ENCODE peak calls at places on chromosomes 1 and 21, in five cellular contexts. L is NCI-H510A, R is iris pigment epithelial cell, E is Caki2, K is iPS-NIHi11. V is an unnamed sample.

GRCh38 chr21:23725576-23725975 is 1881.7 kb downstream of the MRPL39 start:
- DNase-seq in L (no peak), R (no peak), E (no peak), K (no peak), V (no peak)

GRCh38 chr1:190667914-190668313 is 190.2 kb upstream of the BRINP3 start:
- DNase-seq in L (no peak), R (no peak), E (no peak), K (no peak), V (no peak)

GRCh38 chr1:224430511-224431113 is 4.0 kb downstream of the WDR26 start:
- DNase-seq in L (no peak), R (peak), E (peak), K (no peak), V (no peak)

GRCh38 chr1:242189591-242189990 is 190.7 kb upstream of the MAP1LC3C start:
- DNase-seq in L (no peak), R (no peak), E (no peak), K (peak), V (no peak)

GRCh38 chr1:201719812-201720521 is 109.0 kb upstream of the IPO9 start:
- DNase-seq in L (no peak), R (peak), E (no peak), K (no peak), V (peak)

GRCh38 chr1:2210786-2211185 is 16.2 kb upstream of the FAAP20 start:
- DNase-seq in L (no peak), R (no peak), E (no peak), K (no peak), V (no peak)

GRCh38 chr1:117077267-117077666 is 17.1 kb downstream of the TTF2 start:
- DNase-seq in L (no peak), R (peak), E (peak), K (no peak), V (no peak)

GRCh38 chr1:216688127-216688657 is 35.0 kb downstream of the ESRRG start:
- DNase-seq in L (no peak), R (no peak), E (no peak), K (no peak), V (no peak)

GRCh38 chr1:23691499-23692307 is at the start of gene RPL11:
- DNase-seq in L (peak), R (peak), E (peak), K (peak), V (peak)

GRCh38 chr1:54849219-54850081 is 37.5 kb downstream of the DHCR24 start:
- DNase-seq in L (no peak), R (no peak), E (no peak), K (no peak), V (no peak)

GRCh38 chr1:24928631-24929090 is 1.4 kb downstream of the RUNX3 start:
- DNase-seq in L (no peak), R (no peak), E (no peak), K (no peak), V (peak)

GRCh38 chr1:30300669-30301068 is 422.7 kb downstream of the MATN1 start:
- DNase-seq in L (no peak), R (no peak), E (no peak), K (no peak), V (no peak)

GRCh38 chr1:245016700-245017099 is 138.1 kb upstream of the KIF26B start:
- DNase-seq in L (peak), R (no peak), E (no peak), K (no peak), V (no peak)

GRCh38 chr1:150931773-150932172 is 5.6 kb downstream of the SETDB1 start:
- DNase-seq in L (no peak), R (peak), E (peak), K (no peak), V (no peak)

GRCh38 chr1:109274533-109275476 is 8.1 kb downstream of the PSRC1 start:
- DNase-seq in L (peak), R (no peak), E (peak), K (no peak), V (peak)

GRCh38 chr1:187264995-187265602 is 436.4 kb downstream of the PLA2G4A start:
- DNase-seq in L (peak), R (peak), E (peak), K (peak), V (no peak)

GRCh38 chr1:232982238-232982944 is 32.0 kb downstream of the NTPCR start:
- DNase-seq in L (no peak), R (peak), E (peak), K (no peak), V (no peak)

GRCh38 chr21:35212393-35213127 is 163.5 kb upstream of the RUNX1 start:
- DNase-seq in L (no peak), R (peak), E (no peak), K (no peak), V (no peak)

GRCh38 chr1:107076846-107077245 is 20.4 kb downstream of the PRMT6 start:
- DNase-seq in L (no peak), R (peak), E (peak), K (no peak), V (no peak)

GRCh38 chr1:228338521-228339051 is 68.0 kb downstream of the TRIM11 start:
- DNase-seq in L (no peak), R (no peak), E (no peak), K (no peak), V (peak)

GRCh38 chr1:121538943-121539575 is 354.3 kb downstream of the SRGAP2C start:
- DNase-seq in L (no peak), R (no peak), E (no peak), K (no peak), V (no peak)

GRCh38 chr21:36976882-36977651 is 10.6 kb upstream of the HLCS start:
- DNase-seq in L (no peak), R (peak), E (peak), K (peak), V (peak)